ENCODE peak calls at places on chromosome 22, in four cellular contexts. X is fibroblast of villous mesenchyme, A is neural progenitor cell, F is stomach. K is an unnamed sample.

GRCh38 chr22:32200752-32201151 is 4.1 kb downstream of the RFPL2 start:
- DNase-seq in A (no peak), X (no peak), F (no peak), K (no peak)

GRCh38 chr22:47218671-47219070 is 456.2 kb downstream of the TBC1D22A start:
- DNase-seq in A (no peak), X (no peak), F (peak; percentile 13), K (no peak)

GRCh38 chr22:42919199-42919598 is 62.1 kb upstream of the ARFGAP3 start:
- DNase-seq in X (no peak), F (no peak), A (no peak), K (no peak)

GRCh38 chr22:44363214-44363979 is 50.6 kb upstream of the SHISAL1 start:
- DNase-seq in A (no peak), X (peak; percentile 98), F (peak; percentile 65), K (peak; percentile 78)

GRCh38 chr22:44430716-44431115 is 67.3 kb downstream of the RTL6 start:
- DNase-seq in F (no peak), A (no peak), X (no peak), K (no peak)

GRCh38 chr22:49922484-49922883 is 4.0 kb downstream of the CRELD2 start:
- DNase-seq in F (no peak), A (no peak), X (no peak), K (no peak)

GRCh38 chr22:42432020-42432596 is at the start of gene NFAM1:
- DNase-seq in F (peak; percentile 44), A (peak; percentile 41), X (no peak), K (no peak)

GRCh38 chr22:35677460-35678187 is 29.4 kb downstream of the APOL6 start:
- DNase-seq in A (no peak), X (no peak), F (no peak), K (no peak)

GRCh38 chr22:32623943-32624342 is 149.3 kb downstream of the FBXO7 start:
- DNase-seq in A (no peak), X (peak; percentile 96), F (peak; percentile 41), K (peak; percentile 59)

GRCh38 chr22:43136255-43136654 is 6.9 kb downstream of the MCAT start:
- DNase-seq in A (peak; percentile 60), F (peak; percentile 58), X (peak; percentile 34), K (peak; percentile 27)

GRCh38 chr22:33853200-33854097 is 66.8 kb downstream of the LARGE1 start:
- DNase-seq in A (peak; percentile 38), X (peak; percentile 76), F (peak; percentile 85), K (peak; percentile 77)

GRCh38 chr22:50610581-50610980 is 10.0 kb downstream of the MAPK8IP2 start:
- DNase-seq in F (no peak), X (no peak), A (no peak), K (no peak)

GRCh38 chr22:42595434-42595833 is 19.2 kb downstream of the POLDIP3 start:
- DNase-seq in X (peak; percentile 81), A (no peak), F (no peak), K (no peak)

GRCh38 chr22:47067911-47068654 is 305.6 kb downstream of the TBC1D22A start:
- DNase-seq in X (no peak), F (peak; percentile 17), A (no peak), K (no peak)

GRCh38 chr22:25067851-25068421 is 115.4 kb downstream of the KIAA1671 start:
- DNase-seq in X (no peak), F (no peak), A (no peak), K (peak; percentile 60)

GRCh38 chr22:29689872-29690213 is 30.0 kb upstream of the CABP7 start:
- DNase-seq in X (peak; percentile 44), F (peak; percentile 75), A (peak; percentile 84), K (peak; percentile 55)

GRCh38 chr22:26570126-26570525 is 19.8 kb downstream of the TPST2 start:
- DNase-seq in A (no peak), X (no peak), F (no peak), K (peak; percentile 60)

GRCh38 chr22:17706451-17706900 is 67.8 kb downstream of the BID start:
- DNase-seq in F (peak; percentile 28), X (peak; percentile 97), A (no peak), K (peak; percentile 40)

GRCh38 chr22:29804985-29805384 is 33.1 kb downstream of the ASCC2 start:
- DNase-seq in A (no peak), X (no peak), F (no peak), K (no peak)

GRCh38 chr22:19717691-19718254 is 3.5 kb downstream of the SEPTIN5 start:
- DNase-seq in A (peak; percentile 79), X (peak; percentile 63), F (peak; percentile 79), K (peak; percentile 74)

GRCh38 chr22:24121938-24122337 is 59.3 kb upstream of the SUSD2 start:
- DNase-seq in A (no peak), F (no peak), X (no peak), K (no peak)

GRCh38 chr22:35480627-35481565 is 59.7 kb upstream of the RASD2 start:
- DNase-seq in F (peak; percentile 59), A (no peak), X (peak; percentile 30), K (no peak)

GRCh38 chr22:18091916-18092526 is 14.2 kb downstream of the PEX26 start:
- DNase-seq in X (peak; percentile 82), A (no peak), F (peak; percentile 75), K (peak; percentile 30)

GRCh38 chr22:47125603-47126002 is 363.2 kb downstream of the TBC1D22A start:
- DNase-seq in F (no peak), A (no peak), X (peak; percentile 12), K (no peak)

GRCh38 chr22:48047722-48048500 is 1285.5 kb downstream of the TBC1D22A start:
- DNase-seq in F (no peak), X (no peak), A (no peak), K (no peak)

GRCh38 chr22:19045094-19045493 is 77.1 kb downstream of the DGCR2 start:
- DNase-seq in A (no peak), F (no peak), X (no peak), K (no peak)

GRCh38 chr22:25845985-25846745 is 104.2 kb downstream of the MYO18B start:
- DNase-seq in X (no peak), F (no peak), A (no peak), K (no peak)

GRCh38 chr22:50576806-50577696 is 1.2 kb downstream of the CPT1B start:
- DNase-seq in F (no peak), A (no peak), X (no peak), K (no peak)

GRCh38 chr22:36386351-36386899 is 1.3 kb downstream of the MYH9 start:
- DNase-seq in X (no peak), A (peak; percentile 79), F (no peak), K (peak; percentile 91)

GRCh38 chr22:12601870-12602779 is 2925.9 kb upstream of the OR11H1 start:
- DNase-seq in F (peak; percentile 29), A (no peak), X (peak; percentile 97), K (no peak)

GRCh38 chr22:39805117-39805516 is 88.4 kb downstream of the ENTHD1 start:
- DNase-seq in A (no peak), F (no peak), X (no peak), K (no peak)

GRCh38 chr22:25153961-25154685 is 45.5 kb upstream of the CRYBB3 start:
- DNase-seq in F (peak; percentile 89), A (peak; percentile 51), X (peak; percentile 56), K (peak; percentile 78)

GRCh38 chr22:36536717-36537116 is 7.8 kb upstream of the EIF3D start:
- DNase-seq in A (no peak), F (no peak), X (no peak), K (peak; percentile 34)

GRCh38 chr22:36913431-36914382 is at the start of gene CSF2RB:
- DNase-seq in F (peak; percentile 45), A (no peak), X (no peak), K (no peak)

GRCh38 chr22:36795633-36796032 is 19.7 kb upstream of the IFT27 start:
- DNase-seq in A (no peak), F (no peak), X (no peak), K (no peak)

GRCh38 chr22:33871935-33872334 is 48.3 kb downstream of the LARGE1 start:
- DNase-seq in X (no peak), F (no peak), A (no peak), K (no peak)

GRCh38 chr22:45868586-45869443 is 108.1 kb downstream of the WNT7B start:
- DNase-seq in F (peak; percentile 20), A (no peak), X (no peak), K (no peak)

GRCh38 chr22:45866398-45867117 is 110.4 kb downstream of the WNT7B start:
- DNase-seq in A (peak; percentile 59), F (peak; percentile 20), X (no peak), K (no peak)

GRCh38 chr22:45865561-45866397 is 111.2 kb downstream of the WNT7B start:
- DNase-seq in X (no peak), A (no peak), F (peak; percentile 20), K (no peak)

GRCh38 chr22:45867906-45868555 is 108.9 kb downstream of the WNT7B start:
- DNase-seq in F (no peak), X (no peak), A (no peak), K (no peak)

DNA sequence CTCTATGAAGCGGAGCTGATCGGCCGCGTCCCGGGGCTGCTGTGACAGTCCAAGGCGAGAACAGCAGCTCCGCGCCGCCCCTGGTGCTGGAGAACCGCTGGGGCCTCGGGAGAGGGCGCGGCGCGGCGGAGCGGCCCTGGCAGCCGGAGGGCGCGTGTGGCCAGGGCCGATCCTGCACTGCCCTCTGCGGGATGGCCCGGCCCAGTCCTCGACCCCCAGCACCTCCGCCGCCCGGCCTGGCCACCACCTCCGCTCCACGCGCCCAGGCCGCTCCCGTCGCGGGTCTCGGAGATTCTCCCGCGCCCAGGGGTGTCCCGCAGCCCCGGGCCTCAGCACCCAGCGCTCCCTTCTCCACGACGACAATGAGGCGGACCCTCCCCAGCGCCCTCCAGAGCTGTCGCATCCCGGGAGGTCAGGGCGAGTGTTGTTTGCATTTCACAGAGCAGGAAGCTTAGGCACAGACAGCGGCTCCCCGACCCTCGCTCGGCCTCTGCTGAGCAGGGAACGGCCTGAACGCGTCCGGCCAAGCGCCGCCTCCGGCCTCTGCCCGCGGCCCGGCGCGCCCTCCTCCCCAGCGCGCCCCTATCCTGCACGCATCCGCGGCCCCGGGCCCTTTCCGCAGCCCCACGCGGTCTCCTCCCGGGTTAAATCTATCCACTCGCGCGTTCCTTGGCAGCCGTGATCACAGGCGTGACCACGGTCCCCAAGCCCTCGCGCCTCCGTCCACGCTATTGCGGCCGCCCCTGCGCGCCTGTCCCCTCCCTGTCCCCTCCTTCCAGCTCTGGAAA is 109.7 kb downstream of the WNT7B start:
- DNase-seq in F (peak; percentile 23), X (peak; percentile 41), A (peak; percentile 83), K (peak; percentile 48)
- TF ChIP-seq CTCF in F (no peak), X (peak; percentile 39), A (peak; percentile 46), K (peak; percentile 44)

GRCh38 chr22:45502215-45503070 is at the start of gene FBLN1:
- DNase-seq in A (peak; percentile 95), X (peak; percentile 68), F (no peak), K (peak; percentile 30)
- H3K4me3 ChIP-seq in A (peak within 1 kb of the TSS; percentile 58), X (peak within 1 kb of the TSS; percentile 100), F (peak within 1 kb of the TSS; percentile 58), K (no peak within 1 kb of the TSS)

GRCh38 chr22:21020802-21021429 is 6.0 kb downstream of the P2RX6 start:
- DNase-seq in A (peak; percentile 55), X (peak; percentile 26), F (no peak), K (no peak)
- TF ChIP-seq CTCF in A (peak; percentile 57), X (peak; percentile 62), F (no peak), K (no peak)

GRCh38 chr22:27697888-27698287 is 103.7 kb downstream of the MN1 start:
- DNase-seq in F (peak; percentile 29), A (no peak), X (no peak), K (no peak)
- H3K4me3 ChIP-seq in F (no peak overlapping the region), A (no peak overlapping the region), X (no peak overlapping the region), K (no peak overlapping the region)